ENCODE peak calls at places on chromosomes 2 and 18, in six cellular contexts. C is tibial nerve, T is breast epithelium, P is PC-3, O is suprapubic skin, J is WERI-Rb-1. F is an unnamed sample.

GRCh38 chr18:61531182-61531581 is 198.0 kb downstream of the CDH20 start:
- DNase-seq in T (no peak), C (no peak), J (no peak), O (no peak), P (no peak), F (no peak)

GRCh38 chr2:202115385-202116060 is 42.5 kb downstream of the KIAA2012 start:
- DNase-seq in P (peak), O (no peak), T (no peak), C (no peak), J (no peak), F (no peak)

GRCh38 chr2:102120261-102121259 is 22.0 kb upstream of the IL1R1 start:
- DNase-seq in J (no peak), O (no peak), T (no peak), C (no peak), P (no peak), F (no peak)

GRCh38 chr18:23154021-23154420 is 18.7 kb downstream of the CABLES1 start:
- DNase-seq in O (no peak), C (no peak), T (no peak), P (no peak), J (no peak), F (no peak)

GRCh38 chr18:69469444-69469919 is 68.8 kb downstream of the DOK6 start:
- DNase-seq in T (no peak), J (peak), P (peak), C (no peak), O (no peak), F (no peak)

GRCh38 chr2:147297820-147298219 is 547.0 kb upstream of the ACVR2A start:
- DNase-seq in J (no peak), P (peak), O (no peak), C (no peak), T (no peak), F (no peak)

GRCh38 chr18:26710460-26711096 is 154.9 kb downstream of the AQP4 start:
- DNase-seq in C (no peak), T (no peak), P (no peak), O (no peak), J (no peak), F (no peak)

GRCh38 chr2:127968610-127969339 is 59.1 kb downstream of the SAP130 start:
- DNase-seq in P (no peak), T (no peak), J (no peak), C (no peak), O (no peak), F (no peak)

GRCh38 chr2:117960231-117960630 is 53.6 kb downstream of the CCDC93 start:
- DNase-seq in T (no peak), J (no peak), P (peak), C (no peak), O (no peak), F (no peak)

GRCh38 chr2:210539578-210540416 is 16.6 kb upstream of the CPS1 start:
- DNase-seq in T (no peak), C (no peak), P (no peak), J (no peak), O (no peak), F (no peak)

GRCh38 chr2:144834954-144835633 is 315.2 kb upstream of the ZEB2 start:
- DNase-seq in P (peak), T (no peak), O (no peak), C (peak), J (no peak), F (no peak)

GRCh38 chr2:148861367-148861766 is 13.7 kb upstream of the KIF5C start:
- DNase-seq in J (no peak), O (no peak), P (no peak), T (no peak), C (no peak), F (no peak)

GRCh38 chr2:169877406-169877805 is 50.2 kb downstream of the UBR3 start:
- DNase-seq in O (no peak), C (no peak), J (peak), P (peak), T (no peak), F (no peak)

GRCh38 chr2:231928901-231929725 is 2.9 kb upstream of the NPPC start:
- DNase-seq in P (no peak), T (no peak), J (peak), O (peak), C (no peak), F (peak)

GRCh38 chr2:29201979-29202378 is 86.8 kb downstream of the CLIP4 start:
- DNase-seq in C (no peak), T (no peak), P (no peak), O (no peak), J (no peak), F (no peak)

GRCh38 chr18:13612111-13612997 is 114.0 kb downstream of the FAM210A start:
- DNase-seq in O (no peak), T (no peak), P (no peak), J (no peak), C (no peak), F (no peak)

GRCh38 chr2:75592028-75592427 is 31.3 kb upstream of the EVA1A start:
- DNase-seq in J (no peak), T (peak), O (no peak), C (no peak), P (peak), F (no peak)

GRCh38 chr2:102063948-102064678 is 72.4 kb downstream of the IL1R2 start:
- DNase-seq in C (peak), P (peak), O (peak), J (no peak), T (peak), F (peak)

GRCh38 chr18:51614967-51615571 is 417.6 kb upstream of the MEX3C start:
- DNase-seq in T (peak), J (no peak), O (no peak), P (peak), C (no peak), F (no peak)

GRCh38 chr2:163697846-163698637 is 37.8 kb downstream of the FIGN start:
- DNase-seq in T (no peak), O (no peak), J (no peak), C (no peak), P (no peak), F (no peak)

GRCh38 chr2:134372611-134373131 is 118.8 kb downstream of the MGAT5 start:
- DNase-seq in C (no peak), T (no peak), J (no peak), O (no peak), P (peak), F (no peak)

GRCh38 chr2:26717362-26717761 is 24.8 kb downstream of the KCNK3 start:
- DNase-seq in C (no peak), O (no peak), P (no peak), J (no peak), T (no peak), F (no peak)

GRCh38 chr2:221629478-221629877 is 57.4 kb upstream of the EPHA4 start:
- DNase-seq in P (peak), C (no peak), T (no peak), J (no peak), O (no peak), F (no peak)

GRCh38 chr2:68931799-68932198 is 20.9 kb downstream of the GKN2 start:
- DNase-seq in O (no peak), C (no peak), T (no peak), P (no peak), J (no peak), F (no peak)

GRCh38 chr2:159371506-159371905 is 85.0 kb upstream of the WDSUB1 start:
- DNase-seq in J (no peak), P (no peak), C (no peak), T (no peak), O (no peak), F (no peak)

GRCh38 chr2:44479127-44479887 is 117.6 kb downstream of the CAMKMT start:
- DNase-seq in C (no peak), T (no peak), P (peak), J (peak), O (no peak), F (no peak)

GRCh38 chr2:63131196-63131595 is 80.6 kb downstream of the OTX1 start:
- DNase-seq in J (no peak), P (no peak), O (no peak), C (no peak), T (no peak), F (no peak)

GRCh38 chr18:76518543-76519155 is 23.6 kb upstream of the ZNF516 start:
- DNase-seq in O (peak), J (no peak), C (peak), P (no peak), T (no peak), F (peak)

GRCh38 chr18:46509530-46509929 is 147.5 kb downstream of the LOXHD1 start:
- DNase-seq in J (no peak), O (no peak), T (no peak), P (no peak), C (no peak), F (no peak)

GRCh38 chr2:24761866-24762265 is 31.3 kb downstream of the PTRHD1 start:
- DNase-seq in O (no peak), C (no peak), P (no peak), T (no peak), J (peak), F (no peak)

GRCh38 chr2:159089543-159089942 is 121.1 kb downstream of the TANC1 start:
- DNase-seq in C (no peak), O (no peak), J (no peak), P (no peak), T (no peak), F (no peak)

GRCh38 chr2:39913648-39914456 is 134.8 kb upstream of the THUMPD2 start:
- DNase-seq in T (no peak), O (no peak), C (no peak), P (peak), J (peak), F (no peak)

GRCh38 chr18:36354989-36355388 is 57.5 kb downstream of the FHOD3 start:
- DNase-seq in P (peak), T (no peak), J (no peak), C (no peak), O (no peak), F (no peak)

GRCh38 chr2:109478906-109479493 is 134.8 kb downstream of the SEPTIN10 start:
- DNase-seq in O (no peak), J (no peak), P (no peak), T (no peak), C (no peak), F (no peak)

GRCh38 chr2:215793747-215794595 is 219.4 kb downstream of the MREG start:
- DNase-seq in J (no peak), C (no peak), P (peak), O (no peak), T (no peak), F (peak)

GRCh38 chr2:218996937-218997336 is 3.7 kb upstream of the CRYBA2 start:
- DNase-seq in P (no peak), C (no peak), O (no peak), T (no peak), J (no peak), F (no peak)

GRCh38 chr2:2503864-2504418 is 172.9 kb upstream of the MYT1L start:
- DNase-seq in P (no peak), J (no peak), C (no peak), T (no peak), O (no peak), F (no peak)

GRCh38 chr2:2507471-2507997 is 176.5 kb upstream of the MYT1L start:
- DNase-seq in P (no peak), J (no peak), O (no peak), C (no peak), T (no peak), F (peak)

GRCh38 chr2:2506536-2506935 is 175.5 kb upstream of the MYT1L start:
- DNase-seq in P (no peak), T (no peak), J (no peak), C (no peak), O (no peak), F (no peak)

GRCh38 chr2:2502150-2502549 is 171.1 kb upstream of the MYT1L start:
- DNase-seq in C (no peak), T (no peak), P (no peak), J (no peak), O (no peak), F (no peak)

DNA sequence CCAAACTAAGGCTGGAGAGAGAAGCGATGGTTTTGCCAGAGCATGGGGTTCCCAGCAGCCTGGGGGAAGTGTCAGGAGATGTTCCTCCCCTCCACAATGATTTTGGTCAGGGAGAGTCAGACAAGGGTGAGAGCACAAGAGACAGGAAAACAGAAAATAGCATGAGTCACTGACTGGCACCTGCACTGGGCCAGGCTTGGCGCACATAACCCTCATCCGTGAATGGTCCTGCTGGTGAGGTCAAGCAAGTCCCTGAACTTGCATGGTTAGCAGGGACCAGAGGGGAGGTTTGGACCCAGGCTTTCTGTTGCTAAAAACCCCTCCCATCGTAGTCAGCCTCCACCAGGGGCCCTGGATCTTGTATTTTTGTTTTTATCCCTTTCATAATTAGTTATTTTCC is 174.5 kb upstream of the MYT1L start:
- DNase-seq in O (no peak), C (no peak), J (no peak), P (no peak), T (no peak), F (no peak)
- TF ChIP-seq CTCF in O (no peak), C (no peak), J (no peak), P (no peak), T (no peak), F (no peak)

DNA sequence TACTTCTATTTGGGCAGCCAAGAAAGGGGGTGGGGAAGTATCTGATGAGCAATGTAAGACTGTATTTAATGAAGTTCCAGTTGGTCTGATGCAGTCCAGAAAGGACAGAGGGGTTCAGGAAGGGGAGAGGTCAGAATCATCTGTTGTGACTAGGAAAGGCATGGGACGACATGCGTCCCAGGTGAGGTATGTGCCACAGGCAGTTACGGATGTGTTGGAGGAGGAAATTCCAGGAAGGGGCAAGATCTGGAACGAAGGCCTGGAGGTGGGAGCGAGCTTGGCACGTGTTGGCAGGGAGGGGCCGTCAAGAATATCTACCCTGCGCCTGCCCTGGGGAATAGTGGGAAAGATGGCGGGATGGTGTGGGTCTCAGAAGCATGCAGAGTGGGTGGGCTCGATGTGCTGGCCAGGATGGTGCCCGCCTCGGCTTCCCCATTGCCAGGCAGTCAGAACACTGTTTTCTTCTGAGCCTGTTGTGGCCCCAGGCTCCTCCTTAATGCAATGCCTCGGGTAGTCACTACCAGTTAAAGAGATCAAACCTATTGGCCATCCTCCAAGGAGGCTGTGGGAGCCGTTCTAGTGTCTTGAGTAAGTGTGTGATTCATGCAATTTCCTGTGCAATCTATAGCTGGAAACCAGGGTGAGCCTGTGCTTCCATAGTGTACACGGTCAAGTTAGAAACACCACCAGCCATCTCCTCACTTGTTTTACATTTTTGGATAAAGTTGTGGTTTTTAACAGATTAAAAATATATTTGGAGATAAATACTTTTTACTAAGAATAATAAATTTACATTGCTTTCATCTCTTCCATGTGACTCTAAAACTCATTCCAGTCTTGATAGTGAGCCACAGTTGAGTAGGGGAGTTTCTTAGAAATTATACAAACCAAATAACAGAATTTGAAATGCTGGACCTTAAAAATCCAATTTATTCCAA is 57.6 kb upstream of the TXNDC2 start:
- DNase-seq in J (no peak), P (peak), C (no peak), T (peak), O (no peak), F (peak)
- TF ChIP-seq CTCF in J (no peak), P (no peak), C (no peak), T (no peak), O (no peak), F (no peak)

DNA sequence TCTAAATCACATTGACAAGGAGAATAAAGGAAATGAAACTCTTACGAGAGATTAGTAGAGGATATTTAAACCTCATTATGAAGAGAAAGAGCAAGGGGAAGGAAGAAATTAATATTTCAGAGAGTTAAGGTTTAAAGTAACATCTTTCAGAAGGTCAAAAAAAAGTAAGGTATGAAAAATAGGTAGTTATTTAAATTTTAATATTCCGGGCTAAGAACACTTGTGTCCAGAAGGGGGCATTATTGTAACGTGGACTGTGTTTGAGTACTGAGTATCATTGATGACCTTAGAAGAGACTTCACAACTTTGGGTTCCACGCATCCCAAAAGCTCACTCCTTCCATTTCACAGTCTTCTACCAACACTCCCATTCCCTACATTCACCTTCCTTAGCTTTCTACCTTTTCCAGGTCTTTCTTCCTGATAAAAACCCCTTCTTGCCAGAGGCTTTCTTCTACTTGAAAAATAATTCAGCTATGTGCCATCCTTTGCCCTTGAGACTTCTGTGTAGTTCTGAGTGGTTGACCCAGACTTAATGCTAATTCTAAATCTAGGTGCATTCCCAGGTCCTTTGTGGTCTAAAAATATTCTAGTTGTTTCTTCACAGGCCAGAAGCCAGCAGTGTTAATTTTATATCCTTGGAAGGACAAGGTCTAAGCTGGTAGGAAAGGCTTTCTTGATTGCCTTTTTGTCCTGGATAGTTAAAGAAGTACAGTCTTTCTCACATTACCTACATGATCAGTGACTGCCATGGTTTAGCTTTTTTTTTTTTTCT is 16.5 kb downstream of the DYNC1I2 start:
- DNase-seq in T (no peak), P (peak), C (no peak), O (no peak), J (no peak), F (no peak)
- TF ChIP-seq CTCF in T (no peak), P (peak), C (peak), O (no peak), J (peak), F (no peak)

DNA sequence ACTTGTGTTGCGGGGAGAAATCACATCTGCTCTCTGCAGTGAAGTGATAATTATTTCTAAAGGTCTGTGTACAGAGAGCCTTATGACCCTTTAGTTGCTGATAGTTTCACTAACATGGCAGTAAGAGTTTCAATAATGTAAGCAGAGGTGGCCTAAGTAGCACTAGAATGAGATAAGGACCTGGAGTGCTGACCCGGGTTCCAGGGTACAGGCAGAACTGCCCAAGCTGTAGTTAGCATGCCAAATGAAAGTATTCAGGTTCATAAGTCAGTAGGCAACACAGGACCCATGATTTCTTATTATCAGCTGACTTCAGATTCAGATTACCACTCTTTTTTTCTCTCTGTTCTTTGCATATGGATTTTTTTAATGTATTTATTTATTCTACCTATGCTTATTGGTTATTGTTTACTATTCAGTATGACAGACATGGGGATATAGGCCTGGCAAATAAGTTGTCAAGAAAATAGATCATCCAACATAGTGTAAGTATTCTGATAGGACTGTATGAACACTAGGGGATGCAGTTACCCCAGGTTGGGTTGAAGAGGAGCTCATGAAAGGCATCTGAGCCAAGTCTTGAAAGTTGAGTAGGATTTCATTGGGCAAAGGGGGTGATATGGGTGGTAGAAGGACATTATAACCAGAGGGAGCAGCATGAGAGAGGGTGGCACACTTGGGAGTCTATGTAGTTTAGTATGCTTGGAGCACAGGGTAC is 105.2 kb downstream of the CCDC85A start:
- DNase-seq in O (no peak), C (no peak), T (no peak), P (peak), J (no peak), F (no peak)
- TF ChIP-seq CTCF in O (no peak), C (no peak), T (no peak), P (peak), J (peak), F (no peak)